ENCODE peak calls at places on chromosome 11, in nine cellular contexts. G is tibial nerve; U is non-pigmented ciliary epithelial cell; V is iPS DF 6.9; L is lower leg skin; Y is iPS-NIHi11; T is activated T-cell treated with anti-CD3 and anti-CD28 coated beads, Interleukin-2, amount 50 U/mL, for 72 hours; W is neuronal stem cell; O is epithelial cell of esophagus. X is an unnamed sample.

GRCh38 chr11:70523384-70524095 is 125.2 kb downstream of the CTTN start:
- DNase-seq in L (no peak), T (no peak), Y (no peak), W (no peak), V (no peak), O (no peak), G (no peak), U (no peak), X (no peak)

GRCh38 chr11:74505911-74506310 is 12.4 kb upstream of the LIPT2 start:
- DNase-seq in L (no peak), V (no peak), W (no peak), U (no peak), Y (no peak), O (no peak), T (no peak), G (no peak), X (no peak)

GRCh38 chr11:78313898-78314297 is 103.7 kb downstream of the GAB2 start:
- DNase-seq in G (no peak), T (no peak), W (no peak), O (peak; percentile 16), L (no peak), Y (no peak), U (no peak), V (no peak), X (no peak)

GRCh38 chr11:112834277-112834755 is 126.9 kb upstream of the NCAM1 start:
- DNase-seq in V (no peak), U (no peak), T (no peak), L (no peak), W (no peak), O (no peak), G (no peak), Y (no peak), X (peak; percentile 85)

GRCh38 chr11:76596652-76597051 is 73.9 kb downstream of the LRRC32 start:
- DNase-seq in G (no peak), O (no peak), L (no peak), W (no peak), V (no peak), T (no peak), Y (no peak), U (no peak), X (no peak)

GRCh38 chr11:89487016-89487415 is 4.2 kb downstream of the NOX4 start:
- DNase-seq in V (no peak), G (no peak), W (no peak), O (no peak), Y (no peak), L (no peak), U (no peak), T (no peak), X (no peak)

GRCh38 chr11:8832571-8833260 is 78.3 kb upstream of the AKIP1 start:
- DNase-seq in O (peak; percentile 89), L (no peak), V (no peak), T (peak; percentile 12), U (no peak), Y (peak; percentile 46), G (no peak), W (no peak), X (no peak)

GRCh38 chr11:64220798-64221197 is 5.2 kb downstream of the TRPT1 start:
- DNase-seq in Y (no peak), W (no peak), U (no peak), G (no peak), L (no peak), T (no peak), V (no peak), O (no peak), X (no peak)

GRCh38 chr11:93653080-93653479 is 8.4 kb upstream of the CEP295 start:
- DNase-seq in O (no peak), Y (no peak), V (no peak), U (no peak), W (no peak), T (no peak), L (no peak), G (no peak), X (no peak)

GRCh38 chr11:122661182-122661945 is 5.8 kb downstream of the UBASH3B start:
- DNase-seq in W (peak; percentile 23), U (no peak), O (peak; percentile 79), G (no peak), Y (peak; percentile 29), V (no peak), L (no peak), T (no peak), X (peak; percentile 33)

GRCh38 chr11:123580137-123580536 is 74.3 kb downstream of the SCN3B start:
- DNase-seq in L (no peak), O (no peak), V (no peak), G (no peak), T (no peak), W (no peak), Y (no peak), U (no peak), X (peak; percentile 58)

GRCh38 chr11:78768345-78768744 is 193.7 kb upstream of the NARS2 start:
- DNase-seq in T (no peak), Y (no peak), V (no peak), W (no peak), L (no peak), O (no peak), U (no peak), G (no peak), X (no peak)

GRCh38 chr11:46429709-46430108 is 38.1 kb upstream of the CHRM4 start:
- DNase-seq in O (no peak), L (no peak), Y (no peak), T (no peak), U (no peak), G (no peak), W (no peak), V (no peak), X (no peak)

GRCh38 chr11:119531091-119531490 is 108.1 kb upstream of the THY1 start:
- DNase-seq in W (no peak), V (no peak), T (no peak), Y (no peak), U (no peak), L (no peak), O (no peak), G (no peak), X (peak; percentile 68)

GRCh38 chr11:31827458-31828206 is 16.5 kb upstream of the PAX6 start:
- DNase-seq in T (no peak), L (no peak), V (no peak), W (peak; percentile 36), U (no peak), Y (no peak), G (no peak), O (no peak), X (no peak)

GRCh38 chr11:62392944-62393628 is 25.7 kb upstream of the SCGB1A1 start:
- DNase-seq in G (no peak), Y (no peak), V (no peak), W (no peak), L (no peak), O (peak; percentile 53), T (no peak), U (no peak), X (no peak)

GRCh38 chr11:119092880-119093665 is 8.4 kb downstream of the HMBS start:
- DNase-seq in U (no peak), Y (no peak), G (no peak), L (no peak), W (no peak), T (peak; percentile 21), V (no peak), O (no peak), X (no peak)

GRCh38 chr11:103542851-103543250 is 433.6 kb downstream of the DYNC2H1 start:
- DNase-seq in G (no peak), O (no peak), T (no peak), L (no peak), Y (no peak), U (no peak), W (no peak), V (no peak), X (no peak)

GRCh38 chr11:103906291-103906850 is 130.1 kb upstream of the DDI1 start:
- DNase-seq in T (no peak), L (no peak), U (no peak), Y (no peak), W (no peak), O (no peak), V (no peak), G (no peak), X (no peak)

GRCh38 chr11:117979481-117980211 is 6.5 kb upstream of the IL10RA start:
- DNase-seq in L (no peak), O (no peak), U (no peak), T (no peak), V (no peak), Y (no peak), W (no peak), G (no peak), X (no peak)

GRCh38 chr11:37967635-37968034 is 1369.6 kb upstream of the RAG2 start:
- DNase-seq in T (no peak), Y (no peak), G (no peak), U (no peak), O (no peak), W (no peak), V (no peak), L (no peak), X (no peak)

X was measured in cardiac septum.